ENCODE peak calls at places on chromosomes 16 and 17, in ten cellular contexts. R is neural progenitor cell; I is heart right ventricle; G is upper lobe of right lung; N is fibroblast of lung; X is IMR-90; S is Panc1; A is CD8-positive, alpha-beta T cell; O is OCI-LY7; K is breast epithelium. P is an unnamed sample. For H3K4me1, the result is how much of the 10 kb centered on the place peaks cover.

GRCh38 chr16:55115506-55115905 is 184.8 kb downstream of the IRX5 start:
- DNase-seq in R (no peak), I (no peak), G (no peak), N (no peak), X (no peak), S (no peak), A (no peak), O (no peak), K (no peak), P (no peak)

GRCh38 chr16:70693231-70693671 is 7.4 kb upstream of the MTSS2 start:
- DNase-seq in R (no peak), I (peak), G (no peak), N (no peak), X (no peak), S (no peak), A (no peak), O (no peak), K (no peak), P (no peak)

GRCh38 chr16:4140652-4141051 is 24.4 kb upstream of the ADCY9 start:
- DNase-seq in R (no peak), I (no peak), G (no peak), N (peak), X (peak), S (no peak), A (no peak), O (no peak), K (no peak), P (peak)

GRCh38 chr17:30187528-30187927 is 48.0 kb downstream of the SLC6A4 start:
- DNase-seq in R (no peak), I (no peak), G (no peak), N (no peak), X (no peak), S (no peak), A (no peak), O (no peak), K (no peak), P (no peak)

GRCh38 chr17:193841-194806 is 12.7 kb upstream of the DOC2B start:
- DNase-seq in R (no peak), I (no peak), G (no peak), N (no peak), X (no peak), S (no peak), A (no peak), O (no peak), K (no peak), P (no peak)

GRCh38 chr17:9432121-9432866 is 143.3 kb downstream of the STX8 start:
- DNase-seq in R (no peak), I (no peak), G (no peak), N (no peak), X (peak), S (no peak), A (no peak), O (no peak), K (no peak), P (no peak)

GRCh38 chr17:65170839-65171238 is 33.7 kb downstream of the RGS9 start:
- DNase-seq in R (no peak), I (peak), G (peak), N (peak), X (peak), S (no peak), A (no peak), O (no peak), K (peak), P (no peak)

GRCh38 chr16:72926671-72927070 is 121.3 kb downstream of the ZFHX3 start:
- DNase-seq in R (no peak), I (no peak), G (no peak), N (no peak), X (no peak), S (no peak), A (no peak), O (no peak), K (no peak), P (no peak)

GRCh38 chr16:59878999-59879398 is 1144.9 kb upstream of the GOT2 start:
- DNase-seq in R (no peak), I (no peak), G (no peak), N (peak), X (no peak), S (no peak), A (no peak), O (no peak), K (no peak), P (no peak)

GRCh38 chr16:70684146-70685060 is 1.4 kb downstream of the MTSS2 start:
- DNase-seq in R (no peak), I (no peak), G (no peak), N (no peak), X (no peak), S (no peak), A (no peak), O (no peak), K (no peak), P (no peak)

GRCh38 chr17:49995055-49995738 is at the start of gene DLX3:
- DNase-seq in R (peak), I (peak), G (peak), N (peak), X (peak), S (no peak), A (no peak), O (no peak), K (peak), P (peak)

GRCh38 chr16:29812754-29813643 is 1.0 kb downstream of the PRRT2 start:
- DNase-seq in R (peak), I (no peak), G (no peak), N (no peak), X (no peak), S (no peak), A (no peak), O (no peak), K (no peak), P (no peak)
- H3K4me1 ChIP-seq in R (half or more), I (half or more), G (half or more), N (under half), X (under half), S (under half), A (half or more), O (half or more), K (under half), P (under half)

DNA sequence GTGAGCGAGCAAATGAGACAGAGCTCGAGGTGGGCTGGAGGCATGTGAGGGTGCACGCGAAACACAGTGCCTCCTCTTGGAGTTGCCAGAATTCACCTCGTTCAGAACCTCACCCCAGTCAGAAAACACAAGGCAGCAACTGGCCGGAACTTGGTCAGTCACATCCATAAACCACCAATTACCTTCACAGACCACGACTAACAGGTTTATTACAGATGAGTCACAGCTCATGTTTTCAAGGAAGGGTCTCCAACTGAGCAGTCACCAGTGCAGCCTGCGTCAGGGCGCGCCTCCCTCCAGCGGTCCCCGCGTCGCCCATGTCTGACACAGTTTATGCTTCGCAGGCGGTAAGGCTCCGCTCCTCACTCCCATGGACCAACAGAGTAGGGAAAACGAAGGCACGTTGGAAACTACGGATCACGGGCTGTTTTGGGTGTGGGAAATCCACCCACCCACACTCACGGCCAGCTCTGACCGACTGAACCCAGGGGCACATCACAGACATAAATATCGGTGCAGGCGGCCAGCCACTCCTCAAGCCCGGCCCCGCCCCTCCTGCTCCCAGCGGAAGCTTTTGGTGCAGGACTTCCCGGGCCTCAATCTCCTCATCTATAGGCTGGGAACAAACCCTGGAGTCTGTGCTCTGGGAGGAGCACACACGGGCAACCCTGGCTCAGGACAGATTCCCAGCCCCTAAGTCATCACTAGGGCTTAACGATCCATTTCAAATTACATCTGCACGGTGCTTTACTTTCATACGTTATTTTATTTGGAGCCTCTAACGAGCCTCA is 126.2 kb downstream of the ZNF778 start:
- DNase-seq in R (no peak), I (no peak), G (peak), N (peak), X (peak), S (no peak), A (no peak), O (no peak), K (no peak), P (no peak)
- TF ChIP-seq CTCF in R (no peak), I (no peak), G (no peak), N (no peak), X (no peak), S (no peak), A (no peak), O (no peak), K (no peak), P (no peak)

DNA sequence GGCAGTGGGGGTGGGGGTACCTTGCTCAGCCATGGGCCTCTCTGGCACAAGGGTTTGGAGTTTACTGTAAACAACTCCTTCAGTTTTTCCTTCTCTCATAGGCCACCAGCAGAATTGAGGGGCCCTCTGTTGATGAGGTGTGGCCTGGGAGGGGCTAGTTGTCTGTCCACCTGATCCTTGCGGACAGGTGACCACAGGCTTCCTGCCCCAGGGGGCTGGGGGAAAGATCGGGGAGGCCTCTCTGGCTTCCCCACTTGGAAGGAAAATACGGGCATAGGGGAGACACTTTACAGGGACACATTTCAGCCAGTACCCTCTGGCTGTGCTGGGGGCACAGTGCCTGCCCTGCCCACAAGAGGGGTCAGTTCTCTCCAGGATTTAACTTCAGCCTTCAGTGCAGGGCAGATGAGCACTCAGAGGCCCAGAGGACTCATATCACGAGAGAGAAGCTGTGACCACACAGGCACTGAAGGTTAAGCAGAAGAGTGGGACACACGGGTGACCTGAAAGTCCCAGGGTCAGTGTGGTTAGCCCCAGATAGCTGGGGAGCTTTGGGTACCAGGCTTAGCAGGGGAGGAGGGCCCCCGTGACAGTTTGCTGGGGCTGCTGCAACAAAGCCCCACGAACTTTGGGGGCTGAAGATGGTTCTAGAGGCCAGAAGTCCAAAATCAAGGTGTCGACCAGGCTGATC is 245.9 kb downstream of the SEC14L1 start:
- DNase-seq in R (no peak), I (no peak), G (no peak), N (no peak), X (no peak), S (no peak), A (no peak), O (no peak), K (no peak), P (no peak)
- H3K27ac ChIP-seq in R (no peak), I (peak), G (peak), N (peak), X (peak), S (peak), A (no peak), O (no peak), K (peak), P (no peak)

GRCh38 chr17:39642675-39643074 is 5.7 kb downstream of the STARD3 start:
- DNase-seq in R (no peak), I (no peak), G (no peak), N (no peak), X (no peak), S (no peak), A (no peak), O (no peak), K (no peak), P (no peak)
- H3K4me1 ChIP-seq in R (under half), I (half or more), G (half or more), N (under half), X (under half), S (under half), A (half or more), O (under half), K (under half), P (under half)

DNA sequence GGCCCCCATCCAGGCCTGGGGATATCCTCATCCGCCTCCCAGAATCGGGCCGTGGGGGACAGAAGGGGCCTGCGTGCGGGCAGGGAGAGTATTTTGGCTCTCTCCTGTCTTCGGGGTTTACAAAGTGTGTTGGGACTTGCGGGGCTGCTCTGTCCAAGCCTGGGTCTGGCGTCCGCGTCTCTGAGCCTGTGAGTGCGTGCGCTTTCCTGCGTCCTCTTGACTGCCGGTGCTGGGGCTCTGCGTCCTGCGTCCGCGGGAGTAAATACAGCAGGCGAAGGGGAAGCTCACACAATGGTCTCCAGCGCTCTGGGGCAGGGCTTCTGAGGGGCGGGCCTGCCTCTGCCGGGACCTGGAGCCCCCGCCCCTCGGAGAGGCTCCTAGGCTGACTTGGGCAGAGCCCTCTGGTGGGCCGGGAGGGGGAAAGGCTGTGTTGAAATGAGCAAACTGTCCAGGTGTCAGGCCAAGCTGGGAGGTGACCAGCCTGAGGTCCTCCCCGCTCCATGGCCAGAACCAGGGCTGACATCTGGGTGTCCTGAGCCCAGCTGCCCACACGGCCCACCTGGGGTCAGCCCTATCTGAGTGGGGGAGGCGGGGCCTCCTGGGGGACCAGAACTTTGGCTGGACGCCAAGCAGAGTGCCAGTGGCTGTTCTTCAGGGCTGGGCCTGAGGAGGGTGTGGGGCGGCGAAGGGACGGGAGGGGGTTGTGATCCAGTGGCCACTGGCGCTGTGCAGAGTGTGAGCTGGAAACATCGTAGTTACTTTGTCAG is 233.6 kb downstream of the SEC14L1 start:
- DNase-seq in R (peak), I (peak), G (peak), N (peak), X (peak), S (no peak), A (peak), O (peak), K (peak), P (no peak)
- TF ChIP-seq CTCF in R (peak), I (no peak), G (peak), N (peak), X (peak), S (no peak), A (peak), O (peak), K (no peak), P (no peak)

DNA sequence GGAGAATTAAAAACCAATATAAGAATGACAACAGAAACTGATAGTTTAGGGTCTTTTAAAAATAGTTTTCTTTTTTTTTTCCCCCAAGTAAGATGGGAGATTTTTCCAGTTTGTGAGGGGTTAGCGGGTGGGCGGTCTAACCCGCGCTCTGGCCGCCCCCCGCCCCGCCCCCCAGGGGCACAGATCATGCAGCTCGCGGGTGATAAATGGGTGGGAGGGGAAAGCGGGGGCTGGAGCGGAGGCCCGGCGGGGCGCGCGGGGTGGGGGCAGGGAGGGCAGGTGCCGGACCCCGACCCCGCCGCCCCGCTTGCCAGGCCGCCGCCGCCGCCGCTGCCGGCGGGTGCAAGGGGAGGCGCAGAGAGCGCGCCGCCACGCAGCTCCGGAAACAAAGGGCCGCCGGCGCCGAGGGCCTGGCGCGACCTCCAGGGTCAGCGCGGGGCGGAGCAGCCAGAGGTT is 60.1 kb upstream of the GSE1 start:
- DNase-seq in R (peak), I (no peak), G (peak), N (no peak), X (no peak), S (no peak), A (no peak), O (no peak), K (no peak), P (no peak)
- H3K27ac ChIP-seq in R (no peak), I (peak), G (peak), N (no peak), X (peak), S (peak), A (no peak), O (peak), K (peak), P (no peak)

GRCh38 chr16:10813123-10813455 is 5.5 kb downstream of the TVP23A start:
- DNase-seq in R (no peak), I (no peak), G (no peak), N (no peak), X (no peak), S (no peak), A (no peak), O (no peak), K (no peak), P (no peak)
- H3K4me1 ChIP-seq in R (under half), I (under half), G (under half), N (under half), X (under half), S (under half), A (under half), O (under half), K (under half), P (under half)